ENCODE peak calls at places on chromosomes 7 and 10, in four cellular contexts. Q, L, A and Z are unnamed samples.

GRCh38 chr7:41047789-41048191 is 655.1 kb downstream of the INHBA start:
- DNase-seq in Q (peak), L (no peak), A (peak), Z (no peak)

GRCh38 chr10:50231515-50232260 is 19.6 kb downstream of the ASAH2 start:
- DNase-seq in Q (no peak), L (no peak), A (no peak), Z (no peak)

GRCh38 chr7:103075337-103075918 is 488 bp downstream of the ARMC10 start:
- DNase-seq in Q (peak), L (peak), A (peak), Z (peak)

GRCh38 chr10:8993859-8994258 is 939.4 kb downstream of the GATA3 start:
- DNase-seq in Q (no peak), L (no peak), A (no peak), Z (no peak)

GRCh38 chr10:7915923-7916322 is 97.6 kb downstream of the TAF3 start:
- DNase-seq in Q (no peak), L (no peak), A (peak), Z (no peak)

GRCh38 chr10:112519129-112519761 is 72.2 kb downstream of the VTI1A start:
- DNase-seq in Q (no peak), L (no peak), A (no peak), Z (no peak)

GRCh38 chr7:34748244-34749039 is 90.4 kb downstream of the NPSR1 start:
- DNase-seq in Q (peak), L (no peak), A (peak), Z (no peak)

GRCh38 chr7:95303501-95303900 is 20.8 kb downstream of the PON1 start:
- DNase-seq in Q (no peak), L (no peak), A (no peak), Z (no peak)

GRCh38 chr7:158355456-158356065 is 232.1 kb downstream of the PTPRN2 start:
- DNase-seq in Q (peak), L (no peak), A (no peak), Z (no peak)

GRCh38 chr7:104160375-104160774 is 47.4 kb downstream of the ORC5 start:
- DNase-seq in Q (peak), L (no peak), A (peak), Z (no peak)

GRCh38 chr10:100265821-100266485 is 1.5 kb downstream of the CWF19L1 start:
- DNase-seq in Q (no peak), L (no peak), A (no peak), Z (no peak)

GRCh38 chr7:139695616-139696015 is 82.2 kb downstream of the HIPK2 start:
- DNase-seq in Q (no peak), L (no peak), A (no peak), Z (no peak)

GRCh38 chr10:15172306-15172840 is 3.9 kb upstream of the NMT2 start:
- DNase-seq in Q (no peak), L (no peak), A (no peak), Z (no peak)